ENCODE peak calls at places on chromosomes 7 and 10, in seven cellular contexts. Y is T-cell, E is amygdala, S is heart right ventricle, V is NCI-H2171 treated with DMSO at 0.1 percent for 48 hours, P is left cardiac atrium, X is fibroblast of the aortic adventitia. M is an unnamed sample.
A peak's percentile ranks its signal among the peaks of the same experiment; 100 is the strongest.

GRCh38 chr7:90552521-90552920 is 43.6 kb upstream of the CDK14 start:
- DNase-seq in Y (no peak), X (peak; percentile 62), E (no peak), P (no peak), S (no peak), V (peak; percentile 28), M (no peak)

GRCh38 chr7:107946451-107946850 is 55.5 kb downstream of the DLD start:
- DNase-seq in S (no peak), P (no peak), V (no peak), Y (no peak), E (no peak), X (peak; percentile 48), M (no peak)

GRCh38 chr7:41224063-41224763 is 478.7 kb downstream of the INHBA start:
- DNase-seq in E (no peak), X (peak; percentile 32), Y (no peak), P (no peak), V (no peak), S (no peak), M (no peak)

GRCh38 chr7:154953006-154953684 is 49.8 kb downstream of the PAXIP1 start:
- DNase-seq in S (peak; percentile 54), V (no peak), Y (peak; percentile 32), X (peak; percentile 50), E (no peak), P (peak; percentile 56), M (peak; percentile 57)

GRCh38 chr10:35916791-35917190 is 274.7 kb upstream of the FZD8 start:
- DNase-seq in X (no peak), S (no peak), V (no peak), Y (no peak), E (no peak), P (no peak), M (no peak)

GRCh38 chr10:58064714-58065528 is 202.8 kb downstream of the IPMK start:
- DNase-seq in V (peak; percentile 8), S (no peak), Y (no peak), X (peak; percentile 72), P (no peak), E (no peak), M (peak; percentile 4)

GRCh38 chr10:113169853-113170455 is 219.9 kb downstream of the TCF7L2 start:
- DNase-seq in S (no peak), V (no peak), P (no peak), E (no peak), X (no peak), Y (no peak), M (no peak)

GRCh38 chr7:34845666-34846361 is 187.8 kb downstream of the NPSR1 start:
- DNase-seq in X (no peak), V (no peak), P (no peak), E (no peak), Y (no peak), S (no peak), M (no peak)

GRCh38 chr7:20260219-20260618 is 43.0 kb upstream of the MACC1 start:
- DNase-seq in S (no peak), E (no peak), Y (no peak), P (no peak), V (no peak), X (peak; percentile 97), M (no peak)

GRCh38 chr10:98349508-98349922 is 65.5 kb downstream of the PYROXD2 start:
- DNase-seq in E (no peak), S (peak; percentile 44), P (peak; percentile 55), X (peak; percentile 100), V (no peak), Y (no peak), M (no peak)

GRCh38 chr10:48215983-48216505 is 58.5 kb downstream of the FRMPD2 start:
- DNase-seq in Y (no peak), V (no peak), X (no peak), P (no peak), S (no peak), E (no peak), M (no peak)

GRCh38 chr10:6995846-6996245 is 415.0 kb downstream of the SFMBT2 start:
- DNase-seq in V (no peak), P (no peak), S (no peak), Y (no peak), X (no peak), E (no peak), M (no peak)

GRCh38 chr10:46084321-46085165 is 38.5 kb upstream of the MSMB start:
- DNase-seq in X (no peak), V (no peak), P (no peak), E (no peak), S (no peak), Y (no peak), M (no peak)

GRCh38 chr10:50874723-50875122 is 10.7 kb downstream of the A1CF start:
- DNase-seq in X (no peak), V (peak; percentile 27), Y (no peak), P (no peak), S (no peak), E (no peak), M (no peak)

GRCh38 chr10:108901766-108902365 is 1021.4 kb downstream of the XPNPEP1 start:
- DNase-seq in Y (no peak), X (no peak), S (no peak), E (no peak), V (no peak), P (no peak), M (no peak)

GRCh38 chr10:69934768-69935167 is 117.9 kb upstream of the MACROH2A2 start:
- DNase-seq in V (no peak), S (no peak), E (no peak), Y (no peak), P (no peak), X (no peak), M (no peak)

GRCh38 chr7:92843781-92844180 is 7.4 kb upstream of the CDK6 start:
- DNase-seq in E (no peak), X (no peak), Y (no peak), S (no peak), V (no peak), P (no peak), M (no peak)

GRCh38 chr7:136938476-136938875 is 70.0 kb downstream of the CHRM2 start:
- DNase-seq in S (peak; percentile 10), V (no peak), P (no peak), E (no peak), Y (no peak), X (no peak), M (no peak)

GRCh38 chr7:85719981-85720963 is 533.4 kb upstream of the SEMA3D start:
- DNase-seq in V (no peak), E (no peak), Y (no peak), P (no peak), X (peak; percentile 93), S (no peak), M (no peak)

GRCh38 chr10:132690821-132691610 is 94.9 kb downstream of the NKX6-2 start:
- DNase-seq in S (no peak), X (no peak), E (no peak), Y (no peak), P (peak; percentile 17), V (no peak), M (no peak)

GRCh38 chr10:7915923-7916322 is 97.6 kb downstream of the TAF3 start:
- DNase-seq in S (no peak), E (no peak), V (no peak), Y (no peak), P (no peak), X (peak; percentile 62), M (no peak)

GRCh38 chr7:70694357-70694908 is 437.5 kb upstream of the GALNT17 start:
- DNase-seq in X (peak; percentile 28), Y (no peak), S (peak; percentile 37), V (no peak), P (peak; percentile 42), E (no peak), M (peak; percentile 23)

GRCh38 chr10:75211007-75211735 is 575 bp downstream of the VDAC2 start:
- DNase-seq in P (no peak), V (no peak), Y (no peak), X (peak; percentile 57), E (no peak), S (no peak), M (peak; percentile 23)

GRCh38 chr7:141700848-141701371 is 1.1 kb downstream of the DENND11 start:
- DNase-seq in P (no peak), Y (no peak), S (no peak), X (no peak), E (no peak), V (peak; percentile 16), M (no peak)

GRCh38 chr10:92901819-92902234 is 53.5 kb downstream of the EXOC6 start:
- DNase-seq in Y (peak; percentile 64), X (no peak), V (no peak), S (no peak), P (no peak), E (no peak), M (peak; percentile 84)

GRCh38 chr7:87148332-87148955 is 3.8 kb upstream of the DMTF1 start:
- DNase-seq in X (peak; percentile 63), S (no peak), P (no peak), E (no peak), Y (no peak), V (peak; percentile 62), M (peak; percentile 17)

GRCh38 chr7:149385195-149385955 is 75.5 kb downstream of the ZNF777 start:
- DNase-seq in Y (no peak), P (no peak), S (peak; percentile 31), V (peak; percentile 87), E (no peak), X (no peak), M (no peak)

GRCh38 chr10:47381427-47382379 is 2.4 kb downstream of the ZNF488 start:
- DNase-seq in S (no peak), Y (peak; percentile 20), X (no peak), V (no peak), E (no peak), P (no peak), M (no peak)

GRCh38 chr10:86263907-86264306 is 102.7 kb downstream of the GRID1 start:
- DNase-seq in X (no peak), S (no peak), P (no peak), Y (no peak), E (no peak), V (no peak), M (no peak)

GRCh38 chr7:112421666-112422486 is 28.4 kb upstream of the IFRD1 start:
- DNase-seq in E (no peak), V (no peak), S (no peak), X (no peak), Y (peak; percentile 28), P (no peak), M (no peak)

M was measured in central memory CD4-positive, alpha-beta T cell.